ENCODE peak calls at places on chromosomes 11 and 22, in five cellular contexts. One of them, this sample, is unnamed.

GRCh38 chr11:2445948-2446551 is 1.2 kb downstream of the KCNQ1 start:
- ATAC-seq in upper lobe of left lung: peak; percentile 19
- ATAC-seq in HepG2: no peak
- ATAC-seq in GM12878: no peak
- ATAC-seq in K562: no peak
- ATAC-seq in this sample: no peak

GRCh38 chr11:35139883-35140282 is 912 bp downstream of the CD44 start:
- ATAC-seq in upper lobe of left lung: no peak
- ATAC-seq in HepG2: no peak
- ATAC-seq in GM12878: no peak
- ATAC-seq in K562: no peak
- ATAC-seq in this sample: peak; percentile 3

GRCh38 chr11:32071811-32072210 is 19.1 kb upstream of the RCN1 start:
- ATAC-seq in upper lobe of left lung: peak; percentile 57
- ATAC-seq in HepG2: peak; percentile 81
- ATAC-seq in GM12878: no peak
- ATAC-seq in K562: peak; percentile 74
- ATAC-seq in this sample: no peak

GRCh38 chr22:47696776-47697175 is 934.3 kb downstream of the TBC1D22A start:
- ATAC-seq in upper lobe of left lung: no peak
- ATAC-seq in HepG2: no peak
- ATAC-seq in GM12878: no peak
- ATAC-seq in K562: no peak
- ATAC-seq in this sample: no peak

GRCh38 chr22:29343313-29343805 is 27.9 kb upstream of the RASL10A start:
- ATAC-seq in upper lobe of left lung: peak; percentile 1
- ATAC-seq in HepG2: peak; percentile 7
- ATAC-seq in GM12878: no peak
- ATAC-seq in K562: no peak
- ATAC-seq in this sample: no peak

GRCh38 chr11:19502691-19503253 is 209.9 kb upstream of the NAV2 start:
- ATAC-seq in upper lobe of left lung: no peak
- ATAC-seq in HepG2: no peak
- ATAC-seq in GM12878: no peak
- ATAC-seq in K562: no peak
- ATAC-seq in this sample: no peak

GRCh38 chr11:25547293-25547692 is 784.6 kb upstream of the ANO3 start:
- ATAC-seq in upper lobe of left lung: no peak
- ATAC-seq in HepG2: no peak
- ATAC-seq in GM12878: no peak
- ATAC-seq in K562: no peak
- ATAC-seq in this sample: no peak

GRCh38 chr22:31241200-31241599 is 29.1 kb downstream of the LIMK2 start:
- ATAC-seq in upper lobe of left lung: no peak
- ATAC-seq in HepG2: no peak
- ATAC-seq in GM12878: no peak
- ATAC-seq in K562: no peak
- ATAC-seq in this sample: no peak

GRCh38 chr11:33694346-33695050 is 6.1 kb downstream of the C11orf91 start:
- ATAC-seq in upper lobe of left lung: no peak
- ATAC-seq in HepG2: no peak
- ATAC-seq in GM12878: no peak
- ATAC-seq in K562: no peak
- ATAC-seq in this sample: no peak

GRCh38 chr11:27041141-27041869 is 690 bp downstream of the BBOX1 start:
- ATAC-seq in upper lobe of left lung: no peak
- ATAC-seq in HepG2: no peak
- ATAC-seq in GM12878: no peak
- ATAC-seq in K562: no peak
- ATAC-seq in this sample: no peak

GRCh38 chr11:128893578-128894295 is 2.6 kb downstream of the KCNJ5 start:
- ATAC-seq in upper lobe of left lung: no peak
- ATAC-seq in HepG2: no peak
- ATAC-seq in GM12878: peak; percentile 37
- ATAC-seq in K562: no peak
- ATAC-seq in this sample: no peak

GRCh38 chr11:2122907-2123627 is 16.1 kb downstream of the IGF2 start:
- ATAC-seq in upper lobe of left lung: no peak
- ATAC-seq in HepG2: peak; percentile 29
- ATAC-seq in GM12878: no peak
- ATAC-seq in K562: peak; percentile 57
- ATAC-seq in this sample: no peak

GRCh38 chr22:23520875-23521441 is 59.1 kb downstream of the IGLL1 start:
- ATAC-seq in upper lobe of left lung: no peak
- ATAC-seq in HepG2: peak; percentile 63
- ATAC-seq in GM12878: no peak
- ATAC-seq in K562: peak; percentile 28
- ATAC-seq in this sample: no peak

GRCh38 chr11:1966531-1966930 is 19.4 kb downstream of the MRPL23 start:
- ATAC-seq in upper lobe of left lung: no peak
- ATAC-seq in HepG2: no peak
- ATAC-seq in GM12878: no peak
- ATAC-seq in K562: no peak
- ATAC-seq in this sample: no peak

GRCh38 chr11:123206671-123207421 is 11.8 kb upstream of the CLMP start:
- ATAC-seq in upper lobe of left lung: no peak
- ATAC-seq in HepG2: no peak
- ATAC-seq in GM12878: no peak
- ATAC-seq in K562: no peak
- ATAC-seq in this sample: peak; percentile 71

GRCh38 chr11:104907521-104908185 is 9.4 kb upstream of the CASP12 start:
- ATAC-seq in upper lobe of left lung: no peak
- ATAC-seq in HepG2: no peak
- ATAC-seq in GM12878: peak; percentile 55
- ATAC-seq in K562: no peak
- ATAC-seq in this sample: no peak

GRCh38 chr11:105582497-105582896 is 27.4 kb upstream of the GRIA4 start:
- ATAC-seq in upper lobe of left lung: no peak
- ATAC-seq in HepG2: no peak
- ATAC-seq in GM12878: no peak
- ATAC-seq in K562: no peak
- ATAC-seq in this sample: no peak

GRCh38 chr22:16824718-16825687 is at the start of gene XKR3:
- ATAC-seq in upper lobe of left lung: no peak
- ATAC-seq in HepG2: peak; percentile 43
- ATAC-seq in GM12878: peak; percentile 96
- ATAC-seq in K562: peak; percentile 80
- ATAC-seq in this sample: peak; percentile 16

GRCh38 chr11:18394300-18394927 is at the start of gene LDHA:
- ATAC-seq in upper lobe of left lung: peak; percentile 95
- ATAC-seq in HepG2: peak; percentile 90
- ATAC-seq in GM12878: peak; percentile 86
- ATAC-seq in K562: peak; percentile 86
- ATAC-seq in this sample: peak; percentile 85
- TF ChIP-seq EP300 in upper lobe of left lung: peak; percentile 44
- TF ChIP-seq EP300 in HepG2: peak; percentile 65
- TF ChIP-seq EP300 in GM12878: peak; percentile 9
- TF ChIP-seq EP300 in K562: peak; percentile 30
- TF ChIP-seq EP300 in this sample: peak; percentile 49

GRCh38 chr11:116580828-116581227 is 192.0 kb downstream of the BUD13 start:
- ATAC-seq in upper lobe of left lung: no peak
- ATAC-seq in HepG2: no peak
- ATAC-seq in GM12878: no peak
- ATAC-seq in K562: no peak
- ATAC-seq in this sample: no peak
- TF ChIP-seq POLR2AphosphoS5 in upper lobe of left lung: no peak
- TF ChIP-seq POLR2AphosphoS5 in HepG2: no peak
- TF ChIP-seq POLR2AphosphoS5 in GM12878: no peak
- TF ChIP-seq POLR2AphosphoS5 in K562: no peak
- TF ChIP-seq POLR2AphosphoS5 in this sample: no peak

DNA sequence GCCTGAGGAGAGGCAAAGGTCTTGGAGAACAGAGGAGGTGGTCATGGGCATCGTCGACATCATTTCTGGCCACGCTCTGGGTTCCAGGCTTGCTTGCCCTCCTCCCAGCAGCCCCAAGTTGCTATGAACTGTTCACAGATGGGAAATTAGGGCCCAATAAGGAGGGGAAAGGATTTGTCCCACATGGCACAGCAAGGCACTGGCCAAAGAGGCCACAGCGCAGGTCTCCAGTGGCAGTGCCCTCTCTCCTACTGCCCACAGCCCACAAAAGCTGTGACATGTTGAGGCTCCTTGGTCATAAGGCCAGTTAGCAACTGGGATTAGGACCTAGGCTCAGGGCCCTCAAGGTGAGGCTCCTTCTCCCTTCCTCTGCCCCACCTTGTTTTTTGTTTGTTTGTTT is 1.6 kb upstream of the PEX16 start:
- ATAC-seq in upper lobe of left lung: no peak
- ATAC-seq in HepG2: no peak
- ATAC-seq in GM12878: no peak
- ATAC-seq in K562: no peak
- ATAC-seq in this sample: no peak
- H3K27ac ChIP-seq in upper lobe of left lung: peak overlapping the region; percentile 88
- H3K27ac ChIP-seq in HepG2: no peak overlapping the region
- H3K27ac ChIP-seq in GM12878: no peak overlapping the region
- H3K27ac ChIP-seq in K562: no peak overlapping the region
- H3K27ac ChIP-seq in this sample: peak overlapping the region; percentile 93

GRCh38 chr11:46697303-46697702 is 3.1 kb downstream of the ARHGAP1 start:
- ATAC-seq in upper lobe of left lung: no peak
- ATAC-seq in HepG2: no peak
- ATAC-seq in GM12878: no peak
- ATAC-seq in K562: no peak
- ATAC-seq in this sample: no peak

GRCh38 chr11:46697723-46698122 is 2.7 kb downstream of the ARHGAP1 start:
- ATAC-seq in upper lobe of left lung: no peak
- ATAC-seq in HepG2: no peak
- ATAC-seq in GM12878: no peak
- ATAC-seq in K562: no peak
- ATAC-seq in this sample: no peak

GRCh38 chr11:46701078-46701654 is 335 bp downstream of the ZNF408 start:
- ATAC-seq in upper lobe of left lung: no peak
- ATAC-seq in HepG2: peak; percentile 7
- ATAC-seq in GM12878: peak; percentile 3
- ATAC-seq in K562: peak; percentile 8
- ATAC-seq in this sample: no peak

GRCh38 chr11:46698597-46698996 is 1.8 kb downstream of the ARHGAP1 start:
- ATAC-seq in upper lobe of left lung: no peak
- ATAC-seq in HepG2: no peak
- ATAC-seq in GM12878: no peak
- ATAC-seq in K562: no peak
- ATAC-seq in this sample: no peak

GRCh38 chr11:46700251-46701077 is at the start of the genes ARHGAP1 and ZNF408:
- ATAC-seq in upper lobe of left lung: peak; percentile 99
- ATAC-seq in HepG2: peak; percentile 94
- ATAC-seq in GM12878: peak; percentile 98
- ATAC-seq in K562: peak; percentile 97
- ATAC-seq in this sample: peak; percentile 98
- TF ChIP-seq EP300 in upper lobe of left lung: no peak
- TF ChIP-seq EP300 in HepG2: no peak
- TF ChIP-seq EP300 in GM12878: no peak
- TF ChIP-seq EP300 in K562: peak; percentile 10
- TF ChIP-seq EP300 in this sample: no peak

DNA sequence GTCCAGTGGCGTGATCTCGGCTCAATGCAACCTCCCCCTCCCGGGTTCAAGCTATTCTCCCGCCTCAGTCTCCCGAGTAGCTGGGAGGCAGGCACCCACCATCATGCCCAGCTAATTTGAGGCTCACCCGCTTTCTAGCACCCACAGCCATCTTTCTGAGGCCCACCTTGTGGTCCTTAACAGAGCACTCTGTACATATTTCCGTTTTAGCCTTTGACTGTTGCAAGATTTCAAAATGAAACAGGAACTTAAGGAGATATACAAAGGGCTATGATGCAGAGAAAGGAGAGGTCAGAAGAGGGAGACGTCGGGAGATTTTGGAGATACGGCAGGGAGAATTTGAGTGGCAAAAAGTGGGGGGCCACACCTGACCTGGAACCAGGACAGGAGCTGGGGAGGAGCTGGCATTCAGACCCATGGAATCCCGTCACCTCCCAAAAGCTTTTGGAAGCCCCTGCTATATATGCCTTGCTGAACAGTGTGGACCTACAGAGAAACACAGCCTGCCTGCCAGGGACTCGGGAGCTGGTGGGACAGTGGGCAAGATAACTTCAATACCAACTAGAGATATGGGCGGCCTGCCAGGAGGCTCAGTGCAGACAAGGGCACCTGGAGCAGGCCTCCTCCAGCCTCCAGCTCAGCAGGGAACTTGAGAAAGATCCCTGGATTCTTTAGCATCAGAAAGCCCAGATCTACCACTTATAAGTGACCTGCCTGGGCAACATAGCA is 8.0 kb upstream of the CLCF1 start:
- ATAC-seq in upper lobe of left lung: no peak
- ATAC-seq in HepG2: no peak
- ATAC-seq in GM12878: peak; percentile 72
- ATAC-seq in K562: no peak
- ATAC-seq in this sample: no peak
- TF ChIP-seq POLR2AphosphoS5 in upper lobe of left lung: no peak
- TF ChIP-seq POLR2AphosphoS5 in HepG2: no peak
- TF ChIP-seq POLR2AphosphoS5 in GM12878: no peak
- TF ChIP-seq POLR2AphosphoS5 in K562: no peak
- TF ChIP-seq POLR2AphosphoS5 in this sample: no peak

GRCh38 chr11:309558-309855 is 1.9 kb downstream of the IFITM2 start:
- ATAC-seq in upper lobe of left lung: no peak
- ATAC-seq in HepG2: no peak
- ATAC-seq in GM12878: no peak
- ATAC-seq in K562: no peak
- ATAC-seq in this sample: no peak

GRCh38 chr11:315051-315481 is 1.2 kb downstream of the IFITM1 start:
- ATAC-seq in upper lobe of left lung: no peak
- ATAC-seq in HepG2: peak; percentile 34
- ATAC-seq in GM12878: no peak
- ATAC-seq in K562: no peak
- ATAC-seq in this sample: no peak

GRCh38 chr11:313787-314547 is at the start of gene IFITM1:
- ATAC-seq in upper lobe of left lung: peak; percentile 4
- ATAC-seq in HepG2: peak; percentile 9
- ATAC-seq in GM12878: peak; percentile 47
- ATAC-seq in K562: peak; percentile 56
- ATAC-seq in this sample: peak; percentile 35

GRCh38 chr11:313304-313786 is 495 bp upstream of the IFITM1 start:
- ATAC-seq in upper lobe of left lung: no peak
- ATAC-seq in HepG2: no peak
- ATAC-seq in GM12878: peak; percentile 10
- ATAC-seq in K562: peak; percentile 3
- ATAC-seq in this sample: no peak

GRCh38 chr11:312092-312816 is 1.6 kb upstream of the IFITM1 start:
- ATAC-seq in upper lobe of left lung: no peak
- ATAC-seq in HepG2: no peak
- ATAC-seq in GM12878: no peak
- ATAC-seq in K562: no peak
- ATAC-seq in this sample: no peak
- H3K27ac ChIP-seq in upper lobe of left lung: peak overlapping the region; percentile 94
- H3K27ac ChIP-seq in HepG2: no peak overlapping the region
- H3K27ac ChIP-seq in GM12878: peak overlapping the region; percentile 98
- H3K27ac ChIP-seq in K562: peak overlapping the region; percentile 87
- H3K27ac ChIP-seq in this sample: peak overlapping the region; percentile 66